ENCODE peak calls at places on chromosomes 7 and 10, in ten cellular contexts. P is AG09309, S is suprapubic skin, R is K562, X is cardiac fibroblast, L is keratinocyte, Y is esophagus muscularis mucosa, G is choroid plexus epithelial cell, W is psoas muscle, K is PC-3. O is an unnamed sample.

GRCh38 chr10:3784510-3785250 is at the start of gene KLF6:
- DNase-seq in P (no peak), S (peak; percentile 84), R (no peak), X (peak; percentile 64), L (no peak), Y (no peak), G (peak; percentile 56), W (peak; percentile 70), K (no peak), O (no peak)

GRCh38 chr7:50073093-50073492 is 20.0 kb downstream of the ZPBP start:
- DNase-seq in P (no peak), S (no peak), R (no peak), X (no peak), L (no peak), Y (no peak), G (no peak), W (no peak), K (no peak), O (no peak)

GRCh38 chr10:4765428-4765827 is 60.6 kb upstream of the AKR1E2 start:
- DNase-seq in P (no peak), S (no peak), R (no peak), X (peak; percentile 25), L (no peak), Y (no peak), G (peak; percentile 29), W (no peak), K (peak; percentile 21), O (peak; percentile 67)

GRCh38 chr7:108124820-108125219 is 5.3 kb downstream of the LAMB4 start:
- DNase-seq in P (peak; percentile 8), S (no peak), R (no peak), X (peak; percentile 39), L (no peak), Y (peak; percentile 88), G (no peak), W (no peak), K (no peak), O (no peak)

GRCh38 chr7:19117870-19118608 is 603 bp upstream of the TWIST1 start:
- DNase-seq in P (no peak), S (no peak), R (no peak), X (peak; percentile 39), L (no peak), Y (no peak), G (peak; percentile 62), W (peak; percentile 18), K (peak; percentile 31), O (peak; percentile 53)

GRCh38 chr7:98352621-98353020 is 48.3 kb downstream of the BAIAP2L1 start:
- DNase-seq in P (peak; percentile 73), S (no peak), R (no peak), X (peak; percentile 61), L (no peak), Y (no peak), G (peak; percentile 90), W (no peak), K (peak; percentile 96), O (peak; percentile 84)

GRCh38 chr10:48523820-48524758 is 80.8 kb downstream of the ARHGAP22 start:
- DNase-seq in P (no peak), S (no peak), R (peak; percentile 85), X (peak; percentile 31), L (no peak), Y (no peak), G (no peak), W (no peak), K (peak; percentile 37), O (peak; percentile 22)

GRCh38 chr7:7178081-7178480 is 4.3 kb upstream of the C1GALT1 start:
- DNase-seq in P (no peak), S (no peak), R (no peak), X (no peak), L (no peak), Y (no peak), G (no peak), W (no peak), K (peak; percentile 89), O (no peak)

GRCh38 chr7:11950281-11950680 is 118.3 kb upstream of the THSD7A start:
- DNase-seq in P (no peak), S (no peak), R (no peak), X (no peak), L (no peak), Y (no peak), G (no peak), W (no peak), K (no peak), O (no peak)

GRCh38 chr10:126387931-126388911 is at the start of gene ADAM12:
- DNase-seq in P (no peak), S (no peak), R (no peak), X (peak; percentile 77), L (no peak), Y (peak; percentile 91), G (peak; percentile 74), W (peak; percentile 62), K (peak; percentile 32), O (peak; percentile 85)

GRCh38 chr7:30003098-30003497 is 13.5 kb upstream of the SCRN1 start:
- DNase-seq in P (no peak), S (no peak), R (no peak), X (no peak), L (no peak), Y (no peak), G (no peak), W (no peak), K (no peak), O (no peak)

GRCh38 chr7:25318077-25318476 is 89.8 kb upstream of the NPVF start:
- DNase-seq in P (no peak), S (no peak), R (no peak), X (no peak), L (no peak), Y (no peak), G (no peak), W (no peak), K (no peak), O (no peak)
- TF ChIP-seq CTCF in P (no peak), S (no peak), R (peak; percentile 17), X (no peak), L (no peak), Y (no peak), G (no peak), W (no peak), K (peak; percentile 21), O (no peak)

DNA sequence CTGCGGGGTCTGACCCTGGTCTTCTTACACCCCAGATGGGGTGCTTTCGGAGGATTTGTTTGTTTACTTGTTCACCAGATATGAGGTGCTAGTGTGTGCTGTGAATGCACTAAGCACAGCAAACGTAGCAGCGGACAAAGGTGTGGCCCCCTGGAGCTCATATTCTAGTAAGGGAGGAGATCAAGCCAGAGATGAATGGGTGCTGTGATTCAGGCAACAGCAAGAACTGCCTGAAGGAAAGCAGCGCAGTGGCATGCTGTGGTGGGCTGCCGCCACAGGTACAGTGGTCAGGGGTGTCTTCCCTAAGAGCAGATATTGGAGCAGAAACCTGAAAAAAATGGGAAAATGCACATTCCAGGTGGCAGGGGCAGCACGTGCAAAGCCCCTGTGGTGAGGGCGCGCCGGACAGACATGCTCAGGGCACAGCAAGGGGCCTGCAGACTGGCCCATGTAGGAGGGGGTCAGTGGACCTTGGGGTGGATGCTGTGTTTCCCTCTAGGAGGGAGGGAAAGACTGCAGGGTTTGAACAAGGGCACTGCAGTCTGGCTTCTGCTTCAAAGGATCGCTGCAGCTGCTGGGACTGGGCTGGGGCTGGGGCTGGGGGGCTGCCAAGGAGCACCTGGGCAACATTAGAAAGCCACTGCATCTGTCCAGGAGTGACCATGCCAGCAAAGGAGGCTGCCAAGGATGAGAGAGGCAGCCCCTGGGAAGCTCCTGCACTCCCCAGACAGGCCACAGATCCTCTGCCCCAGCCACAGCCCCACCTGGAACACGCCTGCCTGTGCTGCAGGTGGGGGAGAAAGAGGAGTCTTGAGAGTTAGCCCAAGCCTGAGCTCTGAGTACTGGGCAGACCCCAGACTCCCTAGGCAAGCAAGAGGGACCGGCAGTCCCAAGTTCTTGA is 922 bp upstream of the DEPP1 start:
- DNase-seq in P (no peak), S (peak; percentile 59), R (no peak), X (no peak), L (no peak), Y (no peak), G (no peak), W (no peak), K (no peak), O (no peak)
- H3K4me3 ChIP-seq in P (no peak overlapping the region), S (no peak overlapping the region), R (no peak overlapping the region), X (no peak overlapping the region), L (no peak overlapping the region), Y (peak overlapping the region; percentile 59), G (no peak overlapping the region), W (peak overlapping the region; percentile 90), K (no peak overlapping the region), O (no peak overlapping the region)

GRCh38 chr10:35765039-35765662 is 123.1 kb upstream of the FZD8 start:
- DNase-seq in P (no peak), S (no peak), R (peak; percentile 12), X (no peak), L (no peak), Y (no peak), G (peak; percentile 46), W (peak; percentile 17), K (no peak), O (no peak)
- TF ChIP-seq CTCF in P (no peak), S (no peak), R (no peak), X (no peak), L (no peak), Y (no peak), G (peak; percentile 16), W (no peak), K (no peak), O (no peak)

DNA sequence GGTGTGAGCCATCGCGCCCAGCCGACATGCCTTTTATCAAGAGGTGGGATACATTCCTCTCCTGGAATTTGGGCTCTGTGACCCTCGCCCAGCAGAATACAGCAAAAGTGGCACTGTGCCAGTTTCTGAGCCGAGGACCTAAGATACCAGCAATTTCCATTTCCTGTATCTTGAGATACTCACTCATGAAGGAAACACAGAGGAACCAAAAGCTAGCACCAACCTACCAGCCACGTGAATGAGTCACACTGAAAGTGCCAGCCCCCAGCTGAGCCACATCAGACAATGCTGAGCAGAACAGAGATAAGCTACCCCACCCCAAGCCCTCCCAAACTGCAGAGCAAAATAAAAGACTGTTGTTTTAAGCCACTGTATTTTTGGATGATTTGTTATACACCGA is 56.3 kb downstream of the CACUL1 start:
- DNase-seq in P (no peak), S (no peak), R (peak; percentile 69), X (peak; percentile 72), L (no peak), Y (peak; percentile 92), G (peak; percentile 82), W (no peak), K (peak; percentile 39), O (peak; percentile 71)
- H3K4me3 ChIP-seq in P (no peak overlapping the region), S (no peak overlapping the region), R (no peak overlapping the region), X (no peak overlapping the region), L (no peak overlapping the region), Y (no peak overlapping the region), G (no peak overlapping the region), W (no peak overlapping the region), K (no peak overlapping the region), O (no peak overlapping the region)

GRCh38 chr7:266851-267840 is 22.8 kb upstream of the FOXL3 start:
- DNase-seq in P (no peak), S (no peak), R (peak; percentile 58), X (no peak), L (no peak), Y (no peak), G (no peak), W (peak; percentile 30), K (peak; percentile 62), O (no peak)
- TF ChIP-seq CTCF in P (peak; percentile 10), S (peak; percentile 41), R (peak; percentile 79), X (peak; percentile 9), L (peak; percentile 18), Y (peak; percentile 61), G (peak; percentile 34), W (peak; percentile 50), K (peak; percentile 60), O (peak; percentile 35)